ENCODE peak calls at places on chromosomes 12 and 14, in seven cellular contexts. E is Karpas-422, W is mammary epithelial cell, V is IMR-90, G is astrocyte, N is HepG2, P is PC-3. M is an unnamed sample. For H3K4me1 and H3K36me3, the result is how much of the 10 kb centered on the place peaks cover.

GRCh38 chr12:68358532-68359485 is 26.6 kb upstream of the MDM1 start:
- DNase-seq in G (peak), P (peak), N (peak), V (peak), E (peak), W (peak), M (peak)

GRCh38 chr14:88323520-88324199 is 591 bp upstream of the KCNK10 start:
- DNase-seq in W (no peak), V (peak), P (no peak), G (no peak), E (peak), N (no peak), M (peak)

GRCh38 chr14:85856430-85856829 is 326.5 kb downstream of the FLRT2 start:
- DNase-seq in E (no peak), N (no peak), P (no peak), G (no peak), V (no peak), W (no peak), M (no peak)

GRCh38 chr14:34043627-34044372 is 92.9 kb upstream of the EGLN3 start:
- DNase-seq in P (peak), G (no peak), W (peak), V (no peak), E (no peak), N (peak), M (no peak)

GRCh38 chr12:65637774-65638173 is 186.5 kb upstream of the HMGA2 start:
- DNase-seq in G (peak), N (no peak), W (no peak), P (peak), V (peak), E (no peak), M (no peak)

GRCh38 chr12:121765573-121765972 is 27.9 kb downstream of the RHOF start:
- DNase-seq in E (no peak), N (no peak), P (peak), V (peak), G (peak), W (peak), M (no peak)

GRCh38 chr14:104373055-104373854 is 206.3 kb upstream of the C14orf180 start:
- DNase-seq in W (no peak), G (no peak), N (no peak), V (no peak), E (no peak), P (no peak), M (no peak)

GRCh38 chr12:24109381-24110039 is 160.0 kb upstream of the SOX5 start:
- DNase-seq in V (peak), N (peak), W (peak), P (peak), G (peak), E (peak), M (peak)

GRCh38 chr14:100199240-100199860 is 39.6 kb upstream of the YY1 start:
- DNase-seq in N (no peak), G (no peak), V (no peak), W (peak), E (no peak), P (no peak), M (no peak)

GRCh38 chr14:70822706-70823185 is 13.4 kb upstream of the MAP3K9 start:
- DNase-seq in V (peak), P (no peak), W (no peak), E (no peak), G (no peak), N (no peak), M (peak)

GRCh38 chr14:33986804-33987203 is 35.9 kb upstream of the EGLN3 start:
- DNase-seq in G (peak), N (no peak), E (no peak), P (peak), V (peak), W (peak), M (no peak)

GRCh38 chr14:61213116-61213720 is 67.9 kb downstream of the TMEM30B start:
- DNase-seq in V (peak), G (no peak), E (no peak), W (no peak), P (peak), N (no peak), M (no peak)

GRCh38 chr12:55982319-55982936 is 8.6 kb downstream of the RAB5B start:
- DNase-seq in E (no peak), N (no peak), V (no peak), P (no peak), W (no peak), G (no peak), M (no peak)

GRCh38 chr12:108403952-108404351 is 64.8 kb upstream of the CMKLR1 start:
- DNase-seq in V (no peak), W (no peak), P (no peak), N (no peak), E (no peak), G (no peak), M (peak)

GRCh38 chr12:56158926-56159461 is 835 bp downstream of the MYL6 start:
- DNase-seq in V (peak), G (peak), W (peak), E (peak), N (peak), P (peak), M (peak)

GRCh38 chr14:76090611-76091010 is 61.1 kb upstream of the GPATCH2L start:
- DNase-seq in V (no peak), G (no peak), P (no peak), N (no peak), E (no peak), W (no peak), M (no peak)

GRCh38 chr12:51076235-51076930 is 7.0 kb downstream of the CSRNP2 start:
- DNase-seq in E (no peak), P (no peak), N (no peak), V (no peak), G (no peak), W (no peak), M (no peak)

GRCh38 chr12:113748707-113749432 is 217.3 kb downstream of the RBM19 start:
- DNase-seq in G (no peak), P (no peak), V (no peak), W (no peak), N (no peak), E (no peak), M (no peak)

GRCh38 chr14:77053046-77053841 is 24.7 kb upstream of the IRF2BPL start:
- DNase-seq in E (peak), G (peak), W (no peak), N (peak), V (peak), P (no peak), M (peak)

GRCh38 chr12:76919388-76920181 is 40.8 kb upstream of the CSRP2 start:
- DNase-seq in E (no peak), P (no peak), G (no peak), V (no peak), W (no peak), N (no peak), M (no peak)

GRCh38 chr12:76916170-76916540 is 37.3 kb upstream of the CSRP2 start:
- DNase-seq in V (peak), N (no peak), G (no peak), W (no peak), E (no peak), P (no peak), M (no peak)

GRCh38 chr12:76915381-76916169 is 36.8 kb upstream of the CSRP2 start:
- DNase-seq in N (no peak), P (peak), W (no peak), V (no peak), E (no peak), G (no peak), M (no peak)

GRCh38 chr12:76909290-76909689 is 30.5 kb upstream of the CSRP2 start:
- DNase-seq in P (no peak), N (no peak), G (no peak), E (no peak), W (no peak), V (no peak), M (peak)

DNA sequence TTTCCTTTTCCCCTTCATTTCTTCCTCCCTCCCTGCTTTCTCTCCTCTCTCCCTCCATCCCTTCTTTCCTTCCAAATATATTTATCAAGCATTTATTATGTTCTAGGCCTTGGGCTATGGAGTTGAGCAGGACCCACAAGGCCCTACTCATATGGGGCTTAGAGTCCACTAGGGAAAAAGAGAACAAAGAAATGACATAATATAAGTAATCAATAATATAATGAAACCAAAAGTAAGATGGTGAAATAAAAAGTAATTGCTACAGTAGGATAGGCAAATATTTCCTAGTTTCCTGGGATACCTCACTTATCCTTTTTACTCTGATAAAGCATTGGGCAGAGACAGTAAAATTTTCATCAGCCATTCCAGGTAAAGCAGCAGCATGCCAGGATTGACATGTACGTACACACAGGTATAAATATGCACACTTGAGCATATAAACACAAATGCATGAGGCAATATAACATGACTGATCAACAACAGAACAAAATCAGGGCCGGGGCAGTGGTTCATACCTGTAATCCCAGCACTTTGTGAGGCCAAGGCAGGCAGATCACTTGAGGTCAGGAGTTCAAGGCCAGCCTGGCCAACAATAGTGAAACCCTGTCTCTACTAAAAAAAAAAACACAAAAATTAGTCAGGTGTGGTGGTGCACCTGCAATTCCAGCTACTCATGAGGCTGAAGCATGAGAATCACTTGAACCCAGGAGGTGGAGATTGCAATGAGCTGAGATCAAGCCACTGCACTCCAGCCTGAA is 35.5 kb upstream of the CSRP2 start:
- DNase-seq in G (no peak), P (no peak), V (no peak), E (no peak), W (no peak), N (no peak), M (no peak)
- H3K4me1 ChIP-seq in G (under half), P (under half), V (under half), E (under half), W (under half), N (under half), M (under half)

GRCh38 chr14:52129733-52130132 is 60.9 kb upstream of the NID2 start:
- DNase-seq in G (no peak), V (no peak), P (no peak), N (no peak), W (no peak), E (no peak), M (no peak)
- H3K36me3 ChIP-seq in G (under half), V (under half), P (under half), N (under half), W (under half), E (under half), M (under half)

DNA sequence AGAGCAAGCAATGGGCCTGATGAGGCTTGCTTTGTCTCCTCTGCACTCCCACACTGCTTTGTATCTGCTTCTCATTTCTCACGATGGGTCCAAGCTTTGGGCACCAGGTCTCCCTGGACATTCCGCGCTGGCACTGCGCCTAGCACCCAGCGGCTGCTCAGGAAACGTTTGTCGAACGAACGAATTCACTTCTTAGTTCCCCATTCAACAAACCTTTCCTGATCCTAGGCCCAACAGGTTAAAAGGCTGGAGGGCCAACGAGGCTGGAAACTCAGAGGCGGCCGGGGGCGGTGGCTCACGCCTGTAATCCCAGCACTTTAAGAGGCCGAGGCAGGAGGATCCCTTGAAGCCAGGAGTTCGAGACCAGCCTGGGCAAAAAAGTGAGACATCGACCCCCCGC is 1.0 kb upstream of the GLRX5 start:
- DNase-seq in N (no peak), G (no peak), V (no peak), W (no peak), E (peak), P (no peak), M (peak)
- H2AFZ ChIP-seq in N (no peak), G (peak), V (peak), W (no peak), E (no peak), P (peak), M (no peak)

DNA sequence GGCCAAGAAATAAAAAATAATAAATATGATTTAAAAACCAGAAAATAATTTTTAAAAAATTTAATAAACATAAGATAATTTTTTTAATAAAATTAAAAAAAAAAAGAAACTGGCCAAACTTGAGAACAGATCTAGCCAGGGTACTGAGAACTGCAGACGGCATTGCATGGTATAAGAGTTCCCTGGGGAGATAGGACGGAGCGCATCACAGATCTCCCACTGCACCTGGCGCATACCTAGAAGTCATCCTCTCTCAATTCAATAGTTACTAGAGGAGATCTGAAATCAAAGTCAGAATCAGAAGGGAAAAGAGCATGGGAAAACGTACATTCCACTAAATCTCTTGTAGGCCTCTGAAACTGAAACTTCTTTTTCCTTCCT is 58.9 kb upstream of the BCL2L14 start:
- DNase-seq in W (no peak), E (peak), V (no peak), G (no peak), N (no peak), P (no peak), M (no peak)
- H3K4me1 ChIP-seq in W (under half), E (under half), V (under half), G (under half), N (under half), P (under half), M (under half)

GRCh38 chr12:6330999-6331714 is 10.7 kb downstream of the TNFRSF1A start:
- DNase-seq in E (no peak), N (no peak), W (no peak), V (no peak), P (no peak), G (no peak), M (no peak)
- H3K36me3 ChIP-seq in E (under half), N (under half), W (under half), V (half or more), P (under half), G (under half), M (under half)

DNA sequence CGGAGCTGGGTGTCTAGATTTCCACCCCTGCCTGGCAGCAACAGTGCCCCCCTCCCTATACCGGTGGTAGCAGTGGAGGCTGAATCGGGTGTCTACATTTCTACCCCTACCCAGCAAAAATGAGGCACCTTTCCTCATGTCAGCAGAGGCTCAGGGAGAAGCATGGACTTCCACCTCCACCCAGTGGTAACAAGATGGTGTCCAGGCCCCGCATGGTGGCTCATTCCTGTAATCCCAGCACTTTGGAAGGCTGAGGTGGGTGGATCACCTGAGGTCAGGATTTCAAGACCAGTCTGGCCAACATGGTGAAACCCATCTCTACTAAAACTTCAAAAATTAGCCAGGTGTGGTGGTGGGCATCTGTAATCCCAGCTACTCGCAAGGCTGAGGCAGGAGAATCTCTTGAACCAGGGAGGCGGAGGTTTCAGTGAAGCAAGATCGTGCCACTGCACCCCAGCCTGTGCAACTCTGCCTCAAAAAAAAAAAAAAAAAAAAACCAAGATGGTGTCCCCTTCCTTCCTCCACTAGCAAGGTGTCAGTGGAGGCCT is 35.5 kb upstream of the OR5AU1 start:
- DNase-seq in G (no peak), V (no peak), W (no peak), P (no peak), E (no peak), N (no peak), M (no peak)
- H2AFZ ChIP-seq in G (no peak), V (no peak), W (no peak), P (peak), E (peak), N (peak), M (peak)

M was measured in neural progenitor cell.